ENCODE peak calls at places on chromosome 1, in four cellular contexts. I is fibroblast of the conjunctiva, C is NAMALWA, V is GM20000. K is an unnamed sample.

GRCh38 chr1:230113605-230114241 is 46.7 kb downstream of the GALNT2 start:
- DNase-seq in I (peak; percentile 66), C (no peak), V (no peak), K (peak; percentile 34)

GRCh38 chr1:39164256-39164655 is 40.2 kb upstream of the MACF1 start:
- DNase-seq in I (no peak), C (no peak), V (no peak), K (no peak)

GRCh38 chr1:155455588-155456195 is 106.9 kb downstream of the ASH1L start:
- DNase-seq in I (no peak), C (no peak), V (no peak), K (no peak)

GRCh38 chr1:111620412-111620971 is 903 bp downstream of the RAP1A start:
- DNase-seq in I (no peak), C (peak; percentile 66), V (peak; percentile 51), K (no peak)

GRCh38 chr1:178944729-178945128 is 73.9 kb upstream of the ANGPTL1 start:
- DNase-seq in I (no peak), C (no peak), V (no peak), K (no peak)

GRCh38 chr1:61441723-61442262 is 283.1 kb downstream of the TM2D1 start:
- DNase-seq in I (peak; percentile 97), C (no peak), V (no peak), K (no peak)

GRCh38 chr1:60560701-60561100 is 487.1 kb upstream of the C1orf87 start:
- DNase-seq in I (no peak), C (no peak), V (no peak), K (no peak)

GRCh38 chr1:54173681-54174080 is 20.9 kb upstream of the CDCP2 start:
- DNase-seq in I (no peak), C (no peak), V (no peak), K (no peak)

GRCh38 chr1:25577151-25577920 is 33.9 kb downstream of the LDLRAP1 start:
- DNase-seq in I (no peak), C (no peak), V (no peak), K (no peak)

GRCh38 chr1:239008568-239008967 is 377.8 kb upstream of the CHRM3 start:
- DNase-seq in I (no peak), C (no peak), V (no peak), K (no peak)

GRCh38 chr1:166974647-166975345 is 544 bp downstream of the ILDR2 start:
- DNase-seq in I (no peak), C (peak; percentile 60), V (peak; percentile 55), K (no peak)

GRCh38 chr1:203607169-203607873 is 19.3 kb upstream of the ATP2B4 start:
- DNase-seq in I (peak; percentile 63), C (peak; percentile 16), V (peak; percentile 32), K (no peak)

GRCh38 chr1:111665527-111665926 is 45.9 kb downstream of the RAP1A start:
- DNase-seq in I (no peak), C (no peak), V (no peak), K (no peak)

GRCh38 chr1:110061341-110061740 is 9.1 kb downstream of the ALX3 start:
- DNase-seq in I (no peak), C (no peak), V (no peak), K (no peak)

GRCh38 chr1:38527373-38527966 is 332.1 kb downstream of the RRAGC start:
- DNase-seq in I (no peak), C (peak; percentile 61), V (peak; percentile 85), K (no peak)

GRCh38 chr1:97989094-97989680 is 68.4 kb upstream of the DPYD start:
- DNase-seq in I (no peak), C (no peak), V (no peak), K (no peak)

GRCh38 chr1:70079546-70079945 is 125.8 kb downstream of the LRRC40 start:
- DNase-seq in I (no peak), C (no peak), V (no peak), K (no peak)

GRCh38 chr1:38763106-38763505 is 96.5 kb downstream of the RRAGC start:
- DNase-seq in I (no peak), C (no peak), V (no peak), K (no peak)